ENCODE peak calls at places on chromosome 11, in five cellular contexts. B, G, L, T and V are unnamed samples.

GRCh38 chr11:47791774-47792173 is 24.6 kb upstream of the FNBP4 start:
- DNase-seq in L (no peak), G (no peak), T (no peak), B (no peak), V (no peak)

GRCh38 chr11:132131962-132132361 is 761.5 kb downstream of the NTM start:
- DNase-seq in G (no peak), T (peak), L (no peak), B (no peak), V (no peak)

GRCh38 chr11:1163911-1164735 is 6.4 kb downstream of the MUC5AC start:
- DNase-seq in T (peak), B (no peak), G (no peak), L (no peak), V (no peak)

GRCh38 chr11:72243173-72243566 is 806 bp downstream of the PHOX2A start:
- DNase-seq in B (no peak), T (no peak), L (no peak), G (no peak), V (no peak)

GRCh38 chr11:22666700-22667439 is 459 bp downstream of the GAS2 start:
- DNase-seq in B (no peak), T (peak), L (peak), G (peak), V (peak)

GRCh38 chr11:30062103-30062502 is 45.3 kb upstream of the KCNA4 start:
- DNase-seq in G (no peak), B (no peak), L (no peak), T (no peak), V (no peak)

GRCh38 chr11:130582994-130583393 is 134.5 kb downstream of the ADAMTS15 start:
- DNase-seq in B (no peak), G (no peak), L (peak), T (no peak), V (no peak)

GRCh38 chr11:93784152-93784934 is at the start of gene MED17:
- DNase-seq in B (peak), G (peak), T (peak), L (peak), V (peak)

GRCh38 chr11:9351956-9352355 is 32.5 kb upstream of the IPO7 start:
- DNase-seq in B (no peak), T (no peak), G (no peak), L (peak), V (no peak)

GRCh38 chr11:114610984-114611944 is 15.7 kb upstream of the NXPE4 start:
- DNase-seq in G (peak), L (peak), T (no peak), B (no peak), V (no peak)
- TF ChIP-seq CTCF in G (no peak), L (peak), T (no peak), B (no peak), V (no peak)

GRCh38 chr11:46410021-46410420 is 18.4 kb upstream of the CHRM4 start:
- DNase-seq in L (peak), B (no peak), G (no peak), T (peak), V (no peak)
- TF ChIP-seq CTCF in L (peak), B (no peak), G (no peak), T (no peak), V (no peak)

DNA sequence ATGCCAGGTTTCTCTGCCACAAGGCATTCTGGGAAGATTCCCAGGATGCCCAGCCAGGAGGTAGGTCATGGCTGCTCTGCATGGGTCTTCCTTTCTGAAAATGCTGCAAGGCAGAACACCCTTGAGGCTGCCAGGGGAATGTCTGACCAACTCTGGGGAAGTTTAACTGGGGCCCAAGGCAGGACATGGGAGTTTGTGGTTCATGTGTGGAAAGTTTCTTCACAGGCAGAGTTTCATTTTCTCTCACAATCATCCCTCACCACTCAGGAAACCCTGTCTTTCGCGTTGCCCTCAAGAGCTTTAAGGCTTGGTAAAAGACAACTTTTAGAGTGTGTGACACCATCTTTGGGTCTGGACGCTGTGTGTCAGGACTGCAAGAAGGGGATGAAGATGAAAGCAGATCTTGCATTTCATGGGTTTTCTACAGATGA is 133.4 kb downstream of the CD44 start:
- DNase-seq in T (no peak), B (no peak), L (no peak), G (peak), V (no peak)
- TF ChIP-seq CTCF in T (no peak), B (no peak), L (no peak), G (no peak), V (no peak)

DNA sequence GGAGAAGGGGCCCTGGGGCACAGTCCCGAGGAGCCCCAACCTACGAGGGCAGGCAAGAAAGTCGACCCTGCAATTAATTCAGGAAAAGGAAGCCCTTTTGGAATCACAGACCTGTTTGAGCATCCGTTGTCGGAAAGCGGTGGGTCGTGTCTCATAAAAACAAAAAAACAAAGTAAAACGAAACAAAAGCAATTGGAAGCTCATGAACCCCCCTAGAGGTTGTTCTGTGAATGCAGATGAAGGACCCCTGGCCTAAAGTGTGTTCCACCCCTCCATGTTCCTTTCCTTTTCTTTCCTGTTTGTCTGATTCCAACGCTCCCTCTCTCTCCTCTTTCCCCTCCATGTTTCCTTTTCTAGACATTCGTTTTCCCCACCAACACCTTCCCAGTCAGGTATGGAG is 203.7 kb downstream of the GRIK4 start:
- DNase-seq in G (peak), B (no peak), L (peak), T (no peak), V (no peak)
- TF ChIP-seq CTCF in G (peak), B (no peak), L (peak), T (peak), V (peak)

DNA sequence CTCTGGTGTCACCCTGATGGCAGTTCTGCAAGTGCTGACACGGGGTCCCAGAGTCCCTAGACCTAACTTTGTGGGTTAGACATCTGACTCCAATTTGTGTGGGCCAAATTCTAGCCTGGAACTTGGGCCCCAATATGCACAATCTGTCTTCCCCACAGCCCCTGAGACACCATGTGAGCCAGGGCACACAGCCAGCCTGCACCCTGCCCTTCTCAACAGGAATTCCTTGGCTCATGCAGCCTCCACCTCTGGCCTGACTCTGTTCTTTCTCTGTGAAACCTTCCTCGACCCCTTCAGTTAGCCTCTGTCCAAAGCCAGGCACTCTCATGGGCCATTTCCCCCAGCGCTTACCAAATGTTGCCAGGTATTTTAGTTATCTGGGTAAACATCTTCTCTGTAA is 59.1 kb upstream of the POU2AF1 start:
- DNase-seq in G (no peak), T (no peak), L (no peak), B (no peak), V (no peak)
- TF ChIP-seq CTCF in G (no peak), T (no peak), L (no peak), B (no peak), V (no peak)

DNA sequence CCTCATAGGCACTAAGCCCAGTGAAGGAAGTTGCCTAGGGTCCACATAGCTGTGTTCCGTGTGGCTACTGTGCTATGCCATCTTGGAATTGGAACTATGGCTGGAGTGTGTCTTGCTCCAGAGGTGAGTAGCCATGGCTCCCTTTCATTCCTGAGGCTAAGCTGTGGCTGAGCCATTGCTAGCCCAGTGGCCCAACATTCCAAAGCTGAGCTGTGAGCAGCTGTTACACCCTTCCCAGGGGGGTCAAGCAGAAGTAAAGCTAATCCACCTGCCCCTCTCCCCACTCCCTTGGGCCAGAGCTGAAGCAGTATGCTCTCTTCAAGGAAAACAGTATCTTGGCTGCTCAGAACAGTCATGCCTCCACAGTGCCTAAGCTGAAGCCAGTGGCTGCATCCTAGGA is 51.1 kb downstream of the USP35 start:
- DNase-seq in L (no peak), G (no peak), B (no peak), T (no peak), V (no peak)
- TF ChIP-seq CTCF in L (no peak), G (no peak), B (no peak), T (no peak), V (no peak)

DNA sequence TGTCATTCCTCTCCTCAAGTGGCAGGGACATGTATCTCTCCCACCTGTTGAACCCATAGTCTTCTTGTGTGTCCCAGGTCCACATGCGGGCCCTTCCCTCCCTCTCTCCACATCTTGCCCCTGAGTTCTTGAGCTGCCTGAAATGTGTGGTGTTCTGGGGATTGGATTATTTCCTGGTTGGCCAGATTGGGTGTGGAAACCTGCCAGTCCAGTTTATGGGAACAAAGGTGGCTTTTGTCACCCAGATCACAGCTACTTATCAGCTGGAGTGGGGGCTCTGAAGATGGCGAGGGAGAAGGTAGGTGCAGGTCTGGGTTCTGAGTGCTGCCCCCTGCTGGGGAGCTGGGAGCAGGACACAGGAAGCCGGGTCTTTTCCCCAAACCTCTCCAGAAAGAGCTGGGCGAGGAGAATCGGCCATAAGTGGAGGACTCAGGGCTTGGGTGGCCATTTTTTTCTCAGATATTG is 14.2 kb downstream of the DTX4 start:
- DNase-seq in B (no peak), G (peak), T (peak), L (no peak), V (no peak)
- TF ChIP-seq CTCF in B (no peak), G (peak), T (peak), L (peak), V (peak)

DNA sequence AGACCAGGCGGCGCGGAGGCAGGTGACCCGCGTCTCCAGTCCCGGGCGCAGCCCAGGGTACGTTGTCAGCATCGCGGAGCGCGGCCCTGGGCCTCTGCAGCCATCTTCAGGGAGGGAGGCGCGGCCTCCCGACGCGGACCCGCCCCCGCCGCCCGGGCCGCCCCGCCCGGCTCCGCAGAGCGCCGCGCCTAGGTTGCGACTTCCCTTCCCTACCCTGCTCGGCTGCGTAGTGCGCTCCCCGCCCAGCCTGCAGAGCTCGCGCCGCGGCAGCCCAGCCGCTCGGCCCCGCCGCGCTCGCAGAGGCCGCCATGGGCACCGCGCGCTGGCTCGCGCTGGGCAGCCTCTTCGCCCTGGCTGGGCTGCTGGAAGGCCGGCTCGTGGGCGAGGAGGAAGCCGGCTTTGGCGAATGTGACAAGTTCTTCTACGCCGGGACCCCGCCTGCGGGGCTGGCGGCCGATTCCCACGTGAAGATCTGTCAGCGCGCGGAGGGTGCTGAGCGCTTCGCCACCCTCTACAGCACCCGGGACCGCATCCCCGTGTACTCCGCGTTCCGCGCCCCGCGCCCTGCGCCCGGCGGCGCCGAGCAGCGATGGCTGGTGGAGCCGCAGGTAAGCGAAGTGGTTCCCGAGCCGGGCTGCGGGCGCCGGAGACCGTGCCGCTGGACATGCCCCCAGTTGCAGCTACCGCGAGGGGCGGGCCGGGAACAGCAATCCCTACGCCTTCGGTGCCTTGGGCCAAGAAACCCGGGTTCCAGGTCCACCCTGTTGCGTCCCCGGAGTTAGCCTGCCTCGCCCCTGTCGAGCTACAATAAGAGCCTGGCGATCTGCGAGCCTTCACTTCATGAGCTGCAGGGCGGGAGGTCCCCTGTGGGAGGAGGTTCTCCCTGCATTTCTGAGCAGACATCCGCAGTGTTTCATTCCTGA is at the start of gene ENDOD1:
- DNase-seq in T (peak), L (peak), G (peak), B (peak), V (peak)
- TF ChIP-seq CTCF in T (no peak), L (no peak), G (no peak), B (no peak), V (no peak)

DNA sequence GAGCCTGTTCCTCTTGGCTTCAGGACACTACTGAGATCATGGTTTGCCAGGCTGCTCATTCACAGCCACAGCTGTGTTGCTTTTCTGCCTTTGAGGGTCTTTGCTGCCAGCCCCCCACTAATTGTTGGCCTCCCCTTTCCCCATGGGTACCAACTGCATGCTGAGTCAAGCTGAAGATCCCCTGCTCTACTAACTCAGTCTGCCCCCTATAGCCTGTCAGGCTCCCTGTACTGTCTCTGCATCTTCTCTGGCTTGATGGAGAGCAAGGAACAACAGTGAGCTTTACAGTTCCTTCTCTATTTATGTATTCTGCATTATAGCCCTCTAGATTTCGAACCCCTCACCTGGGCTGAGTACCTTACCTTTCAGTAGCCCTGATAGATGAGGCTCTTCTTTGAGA is 257.6 kb upstream of the CADM1 start:
- DNase-seq in G (no peak), B (no peak), T (no peak), L (no peak), V (no peak)
- TF ChIP-seq CTCF in G (no peak), B (no peak), T (no peak), L (no peak), V (no peak)

GRCh38 chr11:110435780-110436717 is 6.3 kb downstream of the FDX1 start:
- DNase-seq in B (no peak), G (peak), T (no peak), L (peak), V (no peak)

GRCh38 chr11:110438017-110438416 is 8.3 kb downstream of the FDX1 start:
- DNase-seq in G (no peak), T (no peak), B (no peak), L (no peak), V (no peak)

GRCh38 chr11:110433393-110434333 is 3.9 kb downstream of the FDX1 start:
- DNase-seq in B (no peak), G (peak), L (peak), T (no peak), V (no peak)

GRCh38 chr11:110432713-110433392 is 3.1 kb downstream of the FDX1 start:
- DNase-seq in B (no peak), G (no peak), T (no peak), L (no peak), V (no peak)

DNA sequence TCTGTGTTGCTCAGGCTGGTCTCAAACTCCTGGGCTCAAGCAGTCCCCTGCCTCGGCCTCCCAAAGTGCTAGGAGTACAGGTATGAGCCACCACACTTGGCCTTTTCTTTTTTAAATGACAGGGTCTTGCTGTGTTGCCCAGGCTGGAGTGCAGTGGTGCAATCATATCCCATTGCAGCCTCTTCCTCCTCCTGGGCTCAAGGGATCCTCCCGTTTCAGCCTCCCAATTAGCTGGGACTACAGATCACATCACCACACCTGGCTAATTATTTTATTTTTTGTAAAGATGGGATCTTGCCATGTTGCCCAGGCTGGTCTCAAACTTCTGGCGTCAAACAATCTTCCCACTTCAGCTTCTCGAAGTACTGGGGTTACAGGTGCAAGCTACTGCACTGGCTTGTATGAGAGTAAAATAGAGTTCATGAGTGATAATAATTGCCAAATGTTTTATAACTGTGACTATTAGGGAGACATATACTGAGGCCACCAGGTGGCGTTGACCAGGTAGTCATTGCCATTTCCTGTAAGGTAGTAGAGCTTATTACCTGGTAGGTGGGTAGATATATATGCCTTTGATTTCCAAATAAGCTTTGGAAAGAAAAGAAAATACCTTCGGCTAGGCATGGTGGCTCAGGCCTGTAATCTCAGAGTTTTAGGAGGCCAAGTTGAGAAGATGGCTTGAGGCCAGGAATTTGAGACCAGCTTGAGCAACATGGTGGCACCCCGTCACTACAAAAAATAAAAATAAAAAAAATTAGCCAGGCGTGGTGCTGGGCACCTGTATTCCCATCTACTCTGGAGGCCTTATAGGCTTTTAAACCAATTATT is 5.4 kb downstream of the FDX1 start:
- DNase-seq in G (peak), B (no peak), L (no peak), T (peak), V (no peak)
- TF ChIP-seq CTCF in G (peak), B (no peak), L (peak), T (no peak), V (no peak)